ENCODE peak calls at places on chromosome 4, in six cellular contexts. One of them, this sample, is unnamed.

GRCh38 chr4:16122784-16123183 is 39.0 kb upstream of the PROM1 start:
- DNase-seq in occipital lobe: no peak
- DNase-seq in astrocyte: no peak
- DNase-seq in NCI-H748 treated with DMSO at 0.1 percent for 48 hours: no peak
- DNase-seq in activated T-helper 1 cell treated with anti-CD3 and anti-CD28 coated beads, Interleukin-12 subunit alpha, Interleukin-12 subunit beta, Interleukin-2, Interleukin-4 antibody, amounts not matched to agents 30 ng/mL and 10 ng/mL and 1 ng/mL, durations not matched to agents 14 hours and 24 hours and 36 hours: no peak
- DNase-seq in NCI-H2029 treated with DMSO at 0.1 percent for 48 hours: no peak
- DNase-seq in this sample: no peak

GRCh38 chr4:161929966-161930365 is 233.8 kb downstream of the FSTL5 start:
- DNase-seq in astrocyte: peak
- DNase-seq in activated T-helper 1 cell treated with anti-CD3 and anti-CD28 coated beads, Interleukin-12 subunit alpha, Interleukin-12 subunit beta, Interleukin-2, Interleukin-4 antibody, amounts not matched to agents 30 ng/mL and 10 ng/mL and 1 ng/mL, durations not matched to agents 14 hours and 24 hours and 36 hours: no peak
- DNase-seq in NCI-H2029 treated with DMSO at 0.1 percent for 48 hours: no peak
- DNase-seq in NCI-H748 treated with DMSO at 0.1 percent for 48 hours: no peak
- DNase-seq in occipital lobe: no peak
- DNase-seq in this sample: peak

GRCh38 chr4:21077967-21078366 is 377.7 kb downstream of the PACRGL start:
- DNase-seq in astrocyte: no peak
- DNase-seq in NCI-H2029 treated with DMSO at 0.1 percent for 48 hours: no peak
- DNase-seq in activated T-helper 1 cell treated with anti-CD3 and anti-CD28 coated beads, Interleukin-12 subunit alpha, Interleukin-12 subunit beta, Interleukin-2, Interleukin-4 antibody, amounts not matched to agents 30 ng/mL and 10 ng/mL and 1 ng/mL, durations not matched to agents 14 hours and 24 hours and 36 hours: no peak
- DNase-seq in occipital lobe: no peak
- DNase-seq in NCI-H748 treated with DMSO at 0.1 percent for 48 hours: no peak
- DNase-seq in this sample: no peak

GRCh38 chr4:64857198-64857597 is 447.9 kb upstream of the TECRL start:
- DNase-seq in activated T-helper 1 cell treated with anti-CD3 and anti-CD28 coated beads, Interleukin-12 subunit alpha, Interleukin-12 subunit beta, Interleukin-2, Interleukin-4 antibody, amounts not matched to agents 30 ng/mL and 10 ng/mL and 1 ng/mL, durations not matched to agents 14 hours and 24 hours and 36 hours: no peak
- DNase-seq in occipital lobe: no peak
- DNase-seq in astrocyte: peak
- DNase-seq in NCI-H2029 treated with DMSO at 0.1 percent for 48 hours: no peak
- DNase-seq in NCI-H748 treated with DMSO at 0.1 percent for 48 hours: no peak
- DNase-seq in this sample: no peak

GRCh38 chr4:86221076-86221475 is 138.8 kb downstream of the MAPK10 start:
- DNase-seq in astrocyte: peak
- DNase-seq in NCI-H748 treated with DMSO at 0.1 percent for 48 hours: no peak
- DNase-seq in occipital lobe: no peak
- DNase-seq in NCI-H2029 treated with DMSO at 0.1 percent for 48 hours: no peak
- DNase-seq in activated T-helper 1 cell treated with anti-CD3 and anti-CD28 coated beads, Interleukin-12 subunit alpha, Interleukin-12 subunit beta, Interleukin-2, Interleukin-4 antibody, amounts not matched to agents 30 ng/mL and 10 ng/mL and 1 ng/mL, durations not matched to agents 14 hours and 24 hours and 36 hours: no peak
- DNase-seq in this sample: no peak

GRCh38 chr4:60865238-60865637 is 334.9 kb upstream of the ADGRL3 start:
- DNase-seq in occipital lobe: peak
- DNase-seq in NCI-H748 treated with DMSO at 0.1 percent for 48 hours: peak
- DNase-seq in astrocyte: no peak
- DNase-seq in NCI-H2029 treated with DMSO at 0.1 percent for 48 hours: peak
- DNase-seq in activated T-helper 1 cell treated with anti-CD3 and anti-CD28 coated beads, Interleukin-12 subunit alpha, Interleukin-12 subunit beta, Interleukin-2, Interleukin-4 antibody, amounts not matched to agents 30 ng/mL and 10 ng/mL and 1 ng/mL, durations not matched to agents 14 hours and 24 hours and 36 hours: no peak
- DNase-seq in this sample: no peak

GRCh38 chr4:52407545-52407944 is 251.6 kb downstream of the USP46 start:
- DNase-seq in NCI-H748 treated with DMSO at 0.1 percent for 48 hours: no peak
- DNase-seq in astrocyte: no peak
- DNase-seq in occipital lobe: no peak
- DNase-seq in activated T-helper 1 cell treated with anti-CD3 and anti-CD28 coated beads, Interleukin-12 subunit alpha, Interleukin-12 subunit beta, Interleukin-2, Interleukin-4 antibody, amounts not matched to agents 30 ng/mL and 10 ng/mL and 1 ng/mL, durations not matched to agents 14 hours and 24 hours and 36 hours: no peak
- DNase-seq in NCI-H2029 treated with DMSO at 0.1 percent for 48 hours: no peak
- DNase-seq in this sample: no peak

GRCh38 chr4:186904104-186904503 is 180.4 kb upstream of the FAT1 start:
- DNase-seq in activated T-helper 1 cell treated with anti-CD3 and anti-CD28 coated beads, Interleukin-12 subunit alpha, Interleukin-12 subunit beta, Interleukin-2, Interleukin-4 antibody, amounts not matched to agents 30 ng/mL and 10 ng/mL and 1 ng/mL, durations not matched to agents 14 hours and 24 hours and 36 hours: no peak
- DNase-seq in astrocyte: peak
- DNase-seq in occipital lobe: no peak
- DNase-seq in NCI-H2029 treated with DMSO at 0.1 percent for 48 hours: no peak
- DNase-seq in NCI-H748 treated with DMSO at 0.1 percent for 48 hours: no peak
- DNase-seq in this sample: peak

GRCh38 chr4:143247866-143248265 is 63.1 kb downstream of the USP38 start:
- DNase-seq in occipital lobe: no peak
- DNase-seq in activated T-helper 1 cell treated with anti-CD3 and anti-CD28 coated beads, Interleukin-12 subunit alpha, Interleukin-12 subunit beta, Interleukin-2, Interleukin-4 antibody, amounts not matched to agents 30 ng/mL and 10 ng/mL and 1 ng/mL, durations not matched to agents 14 hours and 24 hours and 36 hours: no peak
- DNase-seq in astrocyte: no peak
- DNase-seq in NCI-H2029 treated with DMSO at 0.1 percent for 48 hours: no peak
- DNase-seq in NCI-H748 treated with DMSO at 0.1 percent for 48 hours: no peak
- DNase-seq in this sample: no peak

GRCh38 chr4:7236847-7237246 is 44.5 kb downstream of the SORCS2 start:
- DNase-seq in NCI-H2029 treated with DMSO at 0.1 percent for 48 hours: no peak
- DNase-seq in occipital lobe: no peak
- DNase-seq in astrocyte: no peak
- DNase-seq in NCI-H748 treated with DMSO at 0.1 percent for 48 hours: no peak
- DNase-seq in activated T-helper 1 cell treated with anti-CD3 and anti-CD28 coated beads, Interleukin-12 subunit alpha, Interleukin-12 subunit beta, Interleukin-2, Interleukin-4 antibody, amounts not matched to agents 30 ng/mL and 10 ng/mL and 1 ng/mL, durations not matched to agents 14 hours and 24 hours and 36 hours: no peak
- DNase-seq in this sample: peak

GRCh38 chr4:68732653-68733466 is 62.4 kb upstream of the UGT2B15 start:
- DNase-seq in astrocyte: no peak
- DNase-seq in activated T-helper 1 cell treated with anti-CD3 and anti-CD28 coated beads, Interleukin-12 subunit alpha, Interleukin-12 subunit beta, Interleukin-2, Interleukin-4 antibody, amounts not matched to agents 30 ng/mL and 10 ng/mL and 1 ng/mL, durations not matched to agents 14 hours and 24 hours and 36 hours: no peak
- DNase-seq in occipital lobe: no peak
- DNase-seq in NCI-H748 treated with DMSO at 0.1 percent for 48 hours: no peak
- DNase-seq in NCI-H2029 treated with DMSO at 0.1 percent for 48 hours: no peak
- DNase-seq in this sample: no peak